ENCODE peak calls at places on chromosomes 2 and 18, in eight cellular contexts. One of them, this sample, is unnamed.

GRCh38 chr18:76667603-76668002 is 154.8 kb upstream of the ZNF236 start:
- DNase-seq in fibroblast of lung: no peak
- DNase-seq in lower leg skin: no peak
- DNase-seq in AG10803: no peak
- DNase-seq in BJ: no peak
- DNase-seq in fibroblast of mammary gland: no peak
- DNase-seq in colonic mucosa: no peak
- DNase-seq in lower lobe of right lung: no peak
- DNase-seq in this sample: no peak

GRCh38 chr18:76806301-76806700 is 16.1 kb upstream of the ZNF236 start:
- DNase-seq in colonic mucosa: no peak
- DNase-seq in fibroblast of mammary gland: no peak
- DNase-seq in lower leg skin: no peak
- DNase-seq in BJ: no peak
- DNase-seq in fibroblast of lung: no peak
- DNase-seq in lower lobe of right lung: no peak
- DNase-seq in AG10803: no peak
- DNase-seq in this sample: peak

GRCh38 chr2:133504566-133505505 is 63.4 kb downstream of the NCKAP5 start:
- DNase-seq in AG10803: peak
- DNase-seq in BJ: no peak
- DNase-seq in colonic mucosa: peak
- DNase-seq in fibroblast of mammary gland: no peak
- DNase-seq in lower lobe of right lung: peak
- DNase-seq in lower leg skin: no peak
- DNase-seq in fibroblast of lung: peak
- DNase-seq in this sample: peak

GRCh38 chr2:171407030-171407707 is 26.6 kb downstream of the METTL8 start:
- DNase-seq in lower lobe of right lung: no peak
- DNase-seq in fibroblast of mammary gland: no peak
- DNase-seq in BJ: no peak
- DNase-seq in colonic mucosa: no peak
- DNase-seq in fibroblast of lung: no peak
- DNase-seq in AG10803: no peak
- DNase-seq in lower leg skin: no peak
- DNase-seq in this sample: no peak

GRCh38 chr18:58527116-58528010 is 101.5 kb downstream of the ALPK2 start:
- DNase-seq in BJ: no peak
- DNase-seq in AG10803: peak
- DNase-seq in lower leg skin: no peak
- DNase-seq in lower lobe of right lung: no peak
- DNase-seq in colonic mucosa: no peak
- DNase-seq in fibroblast of lung: peak
- DNase-seq in fibroblast of mammary gland: peak
- DNase-seq in this sample: no peak

GRCh38 chr18:42078711-42079110 is 123.7 kb downstream of the PIK3C3 start:
- DNase-seq in BJ: no peak
- DNase-seq in colonic mucosa: no peak
- DNase-seq in fibroblast of lung: peak
- DNase-seq in lower lobe of right lung: no peak
- DNase-seq in lower leg skin: no peak
- DNase-seq in fibroblast of mammary gland: peak
- DNase-seq in AG10803: peak
- DNase-seq in this sample: no peak

GRCh38 chr2:152134488-152135280 is 35.8 kb upstream of the CACNB4 start:
- DNase-seq in lower leg skin: no peak
- DNase-seq in AG10803: no peak
- DNase-seq in lower lobe of right lung: no peak
- DNase-seq in fibroblast of lung: peak
- DNase-seq in colonic mucosa: no peak
- DNase-seq in BJ: no peak
- DNase-seq in fibroblast of mammary gland: peak
- DNase-seq in this sample: peak

GRCh38 chr2:221571391-221572179 is 519 bp downstream of the EPHA4 start:
- DNase-seq in lower leg skin: peak
- DNase-seq in BJ: no peak
- DNase-seq in fibroblast of mammary gland: peak
- DNase-seq in lower lobe of right lung: peak
- DNase-seq in fibroblast of lung: peak
- DNase-seq in colonic mucosa: peak
- DNase-seq in AG10803: peak
- DNase-seq in this sample: peak

GRCh38 chr18:80192653-80193385 is 54.5 kb downstream of the PARD6G start:
- DNase-seq in lower lobe of right lung: no peak
- DNase-seq in lower leg skin: peak
- DNase-seq in AG10803: no peak
- DNase-seq in BJ: no peak
- DNase-seq in colonic mucosa: no peak
- DNase-seq in fibroblast of lung: no peak
- DNase-seq in fibroblast of mammary gland: no peak
- DNase-seq in this sample: no peak

GRCh38 chr2:27765621-27766286 is 5.8 kb upstream of the MRPL33 start:
- DNase-seq in BJ: no peak
- DNase-seq in fibroblast of mammary gland: peak
- DNase-seq in fibroblast of lung: peak
- DNase-seq in lower lobe of right lung: peak
- DNase-seq in lower leg skin: no peak
- DNase-seq in AG10803: peak
- DNase-seq in colonic mucosa: peak
- DNase-seq in this sample: no peak

GRCh38 chr2:84894758-84895520 is 10.5 kb upstream of the TMSB10 start:
- DNase-seq in BJ: no peak
- DNase-seq in fibroblast of mammary gland: peak
- DNase-seq in lower lobe of right lung: no peak
- DNase-seq in fibroblast of lung: peak
- DNase-seq in lower leg skin: no peak
- DNase-seq in AG10803: peak
- DNase-seq in colonic mucosa: no peak
- DNase-seq in this sample: no peak

DNA sequence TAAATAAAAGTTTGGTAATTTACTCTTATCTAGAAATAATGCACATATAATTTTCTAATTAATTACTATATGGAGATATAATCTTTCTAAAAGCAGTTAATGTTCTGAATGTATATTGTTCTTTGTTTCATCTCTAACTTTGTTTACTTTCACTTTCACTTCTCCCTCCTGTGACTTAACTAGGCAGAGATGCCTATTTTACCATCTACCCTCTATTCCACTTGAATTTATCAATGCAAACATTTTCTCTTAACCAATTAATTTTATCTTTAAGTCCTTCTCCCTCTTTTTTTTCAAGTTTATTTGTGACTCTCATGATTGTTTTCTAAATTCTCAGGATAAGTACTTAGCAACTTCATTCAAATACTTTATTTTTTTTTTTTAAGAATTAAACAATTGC is 55.1 kb upstream of the IL1RL1 start:
- DNase-seq in AG10803: no peak
- DNase-seq in fibroblast of lung: peak
- DNase-seq in BJ: no peak
- DNase-seq in lower lobe of right lung: no peak
- DNase-seq in fibroblast of mammary gland: no peak
- DNase-seq in colonic mucosa: no peak
- DNase-seq in lower leg skin: no peak
- DNase-seq in this sample: no peak
- H3K4me3 ChIP-seq in AG10803: no peak
- H3K4me3 ChIP-seq in fibroblast of lung: no peak
- H3K4me3 ChIP-seq in BJ: no peak
- H3K4me3 ChIP-seq in lower lobe of right lung: peak
- H3K4me3 ChIP-seq in fibroblast of mammary gland: no peak
- H3K4me3 ChIP-seq in colonic mucosa: no peak
- H3K4me3 ChIP-seq in lower leg skin: no peak
- H3K4me3 ChIP-seq in this sample: no peak

GRCh38 chr2:64137996-64138395 is 6.2 kb downstream of the PELI1 start:
- DNase-seq in lower lobe of right lung: no peak
- DNase-seq in AG10803: no peak
- DNase-seq in fibroblast of mammary gland: no peak
- DNase-seq in fibroblast of lung: no peak
- DNase-seq in colonic mucosa: no peak
- DNase-seq in BJ: no peak
- DNase-seq in lower leg skin: peak
- DNase-seq in this sample: peak
- TF ChIP-seq CTCF in lower lobe of right lung: no peak
- TF ChIP-seq CTCF in AG10803: no peak
- TF ChIP-seq CTCF in fibroblast of mammary gland: no peak
- TF ChIP-seq CTCF in fibroblast of lung: no peak
- TF ChIP-seq CTCF in colonic mucosa: no peak
- TF ChIP-seq CTCF in BJ: no peak
- TF ChIP-seq CTCF in lower leg skin: no peak
- TF ChIP-seq CTCF in this sample: no peak

GRCh38 chr2:156436477-156437085 is 402 bp downstream of the GPD2 start:
- DNase-seq in lower lobe of right lung: no peak
- DNase-seq in fibroblast of lung: peak
- DNase-seq in lower leg skin: no peak
- DNase-seq in colonic mucosa: peak
- DNase-seq in BJ: no peak
- DNase-seq in AG10803: no peak
- DNase-seq in fibroblast of mammary gland: no peak
- DNase-seq in this sample: peak

GRCh38 chr2:156437272-156437671 is 1.1 kb downstream of the GPD2 start:
- DNase-seq in lower lobe of right lung: peak
- DNase-seq in colonic mucosa: peak
- DNase-seq in BJ: no peak
- DNase-seq in lower leg skin: peak
- DNase-seq in fibroblast of lung: no peak
- DNase-seq in fibroblast of mammary gland: peak
- DNase-seq in AG10803: peak
- DNase-seq in this sample: peak

GRCh38 chr2:156434461-156435291 is 1.5 kb upstream of the GPD2 start:
- DNase-seq in fibroblast of mammary gland: peak
- DNase-seq in colonic mucosa: no peak
- DNase-seq in lower lobe of right lung: no peak
- DNase-seq in AG10803: peak
- DNase-seq in lower leg skin: no peak
- DNase-seq in fibroblast of lung: peak
- DNase-seq in BJ: no peak
- DNase-seq in this sample: peak

GRCh38 chr2:156435392-156435724 is 821 bp upstream of the GPD2 start:
- DNase-seq in lower lobe of right lung: no peak
- DNase-seq in BJ: no peak
- DNase-seq in fibroblast of lung: no peak
- DNase-seq in fibroblast of mammary gland: no peak
- DNase-seq in lower leg skin: no peak
- DNase-seq in AG10803: no peak
- DNase-seq in colonic mucosa: no peak
- DNase-seq in this sample: no peak

GRCh38 chr2:156435725-156436476 is at the start of gene GPD2:
- DNase-seq in lower lobe of right lung: peak
- DNase-seq in lower leg skin: peak
- DNase-seq in BJ: no peak
- DNase-seq in fibroblast of lung: peak
- DNase-seq in AG10803: peak
- DNase-seq in fibroblast of mammary gland: peak
- DNase-seq in colonic mucosa: peak
- DNase-seq in this sample: peak
- H3K4me3 ChIP-seq in lower lobe of right lung: peak
- H3K4me3 ChIP-seq in lower leg skin: peak
- H3K4me3 ChIP-seq in BJ: peak
- H3K4me3 ChIP-seq in fibroblast of lung: peak
- H3K4me3 ChIP-seq in AG10803: peak
- H3K4me3 ChIP-seq in fibroblast of mammary gland: peak
- H3K4me3 ChIP-seq in colonic mucosa: peak
- H3K4me3 ChIP-seq in this sample: peak

GRCh38 chr2:44952143-44952805 is 10.8 kb downstream of the SIX3 start:
- DNase-seq in BJ: no peak
- DNase-seq in fibroblast of mammary gland: peak
- DNase-seq in AG10803: peak
- DNase-seq in lower lobe of right lung: peak
- DNase-seq in fibroblast of lung: peak
- DNase-seq in lower leg skin: no peak
- DNase-seq in colonic mucosa: no peak
- DNase-seq in this sample: peak
- TF ChIP-seq CTCF in BJ: peak
- TF ChIP-seq CTCF in fibroblast of mammary gland: peak
- TF ChIP-seq CTCF in AG10803: peak
- TF ChIP-seq CTCF in lower lobe of right lung: peak
- TF ChIP-seq CTCF in fibroblast of lung: peak
- TF ChIP-seq CTCF in lower leg skin: no peak
- TF ChIP-seq CTCF in colonic mucosa: peak
- TF ChIP-seq CTCF in this sample: peak

DNA sequence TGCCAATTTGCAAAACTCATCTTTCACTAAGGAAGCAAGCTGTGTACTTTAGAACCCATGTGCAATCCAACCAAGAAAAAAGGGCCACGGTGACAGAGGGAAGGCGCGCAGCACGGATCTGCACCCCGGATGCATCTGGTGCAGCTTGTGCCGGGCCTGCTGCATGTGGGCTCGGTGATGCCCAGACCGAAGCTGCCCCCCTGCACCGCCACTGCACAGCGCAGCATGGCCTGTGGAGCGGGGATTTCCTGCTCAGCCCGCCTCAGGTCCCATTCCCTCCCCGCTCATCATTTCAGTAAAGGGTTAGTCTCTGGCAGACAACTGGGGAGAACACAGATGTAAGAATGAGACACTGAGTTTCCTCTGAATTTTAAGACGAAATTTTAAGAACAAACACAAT is 43.0 kb downstream of the MC2R start:
- DNase-seq in colonic mucosa: no peak
- DNase-seq in fibroblast of mammary gland: no peak
- DNase-seq in AG10803: no peak
- DNase-seq in lower lobe of right lung: no peak
- DNase-seq in lower leg skin: no peak
- DNase-seq in fibroblast of lung: no peak
- DNase-seq in BJ: no peak
- DNase-seq in this sample: no peak
- H3K4me3 ChIP-seq in colonic mucosa: no peak
- H3K4me3 ChIP-seq in fibroblast of mammary gland: no peak
- H3K4me3 ChIP-seq in AG10803: no peak
- H3K4me3 ChIP-seq in lower lobe of right lung: no peak
- H3K4me3 ChIP-seq in lower leg skin: no peak
- H3K4me3 ChIP-seq in fibroblast of lung: no peak
- H3K4me3 ChIP-seq in BJ: no peak
- H3K4me3 ChIP-seq in this sample: no peak

GRCh38 chr18:37207343-37207742 is 358.3 kb downstream of the CELF4 start:
- DNase-seq in AG10803: no peak
- DNase-seq in lower leg skin: no peak
- DNase-seq in BJ: no peak
- DNase-seq in fibroblast of mammary gland: no peak
- DNase-seq in colonic mucosa: no peak
- DNase-seq in fibroblast of lung: no peak
- DNase-seq in lower lobe of right lung: no peak
- DNase-seq in this sample: no peak
- TF ChIP-seq CTCF in AG10803: no peak
- TF ChIP-seq CTCF in lower leg skin: no peak
- TF ChIP-seq CTCF in BJ: no peak
- TF ChIP-seq CTCF in fibroblast of mammary gland: no peak
- TF ChIP-seq CTCF in colonic mucosa: no peak
- TF ChIP-seq CTCF in fibroblast of lung: no peak
- TF ChIP-seq CTCF in lower lobe of right lung: no peak
- TF ChIP-seq CTCF in this sample: no peak